ENCODE peak calls at places on chromosome 2, in ten cellular contexts. Y is H9; F is activated T-cell treated with anti-CD3 and anti-CD28 coated beads for 4 hours; V is vagina; U is nucleus accumbens; W is activated CD8-positive, alpha-beta memory T cell treated with anti-CD3 and anti-CD28 coated beads for 24 hours; H is iPS DF 6.9; I is kidney glomerular epithelial cell; J is A172; C is WTC11. O is an unnamed sample.

GRCh38 chr2:240143801-240144648 is 3.6 kb upstream of the OTOS start:
- DNase-seq in Y (peak), F (peak), V (no peak), U (peak), W (peak), H (peak), I (peak), J (peak), C (peak), O (peak)

GRCh38 chr2:96099861-96100798 is 16.2 kb downstream of the ADRA2B start:
- DNase-seq in Y (peak), F (no peak), V (no peak), U (no peak), W (peak), H (no peak), I (no peak), J (no peak), C (peak), O (no peak)

GRCh38 chr2:75102011-75102410 is 97.3 kb downstream of the TACR1 start:
- DNase-seq in Y (no peak), F (no peak), V (no peak), U (no peak), W (no peak), H (no peak), I (no peak), J (no peak), C (no peak), O (no peak)

GRCh38 chr2:239516286-239516953 is 115.6 kb upstream of the HDAC4 start:
- DNase-seq in Y (no peak), F (no peak), V (no peak), U (no peak), W (no peak), H (no peak), I (no peak), J (no peak), C (no peak), O (no peak)

GRCh38 chr2:238743243-238744068 is 104.4 kb upstream of the TWIST2 start:
- DNase-seq in Y (no peak), F (no peak), V (peak), U (no peak), W (no peak), H (no peak), I (no peak), J (peak), C (no peak), O (no peak)

GRCh38 chr2:27042985-27043634 is 8.4 kb upstream of the AGBL5 start:
- DNase-seq in Y (no peak), F (no peak), V (no peak), U (no peak), W (no peak), H (no peak), I (no peak), J (peak), C (no peak), O (no peak)

GRCh38 chr2:85326406-85326945 is 1.3 kb downstream of the TGOLN2 start:
- DNase-seq in Y (no peak), F (peak), V (no peak), U (no peak), W (peak), H (no peak), I (no peak), J (no peak), C (no peak), O (no peak)

GRCh38 chr2:239329972-239330572 is 70.7 kb downstream of the HDAC4 start:
- DNase-seq in Y (no peak), F (no peak), V (peak), U (no peak), W (peak), H (no peak), I (no peak), J (no peak), C (no peak), O (no peak)

GRCh38 chr2:31513553-31513952 is 67.2 kb downstream of the SRD5A2 start:
- DNase-seq in Y (no peak), F (no peak), V (no peak), U (no peak), W (no peak), H (no peak), I (no peak), J (no peak), C (no peak), O (no peak)

GRCh38 chr2:193141-193552 is 70.7 kb downstream of the SH3YL1 start:
- DNase-seq in Y (no peak), F (no peak), V (no peak), U (no peak), W (peak), H (no peak), I (no peak), J (no peak), C (no peak), O (peak)

GRCh38 chr2:175253871-175254270 is 72.4 kb upstream of the ATP5MC3 start:
- DNase-seq in Y (no peak), F (no peak), V (no peak), U (no peak), W (no peak), H (no peak), I (no peak), J (no peak), C (no peak), O (no peak)

GRCh38 chr2:119696494-119697030 is 17.6 kb downstream of the TMEM177 start:
- DNase-seq in Y (no peak), F (no peak), V (no peak), U (no peak), W (no peak), H (no peak), I (no peak), J (no peak), C (no peak), O (no peak)

GRCh38 chr2:39996653-39997080 is 217.6 kb upstream of the THUMPD2 start:
- DNase-seq in Y (no peak), F (no peak), V (no peak), U (no peak), W (no peak), H (no peak), I (peak), J (peak), C (no peak), O (peak)

GRCh38 chr2:132811148-132811915 is 141.3 kb upstream of the LYPD1 start:
- DNase-seq in Y (no peak), F (no peak), V (no peak), U (no peak), W (no peak), H (no peak), I (no peak), J (no peak), C (no peak), O (no peak)

GRCh38 chr2:217440000-217440399 is 562.8 kb downstream of the TNS1 start:
- DNase-seq in Y (no peak), F (no peak), V (no peak), U (no peak), W (no peak), H (no peak), I (no peak), J (no peak), C (no peak), O (peak)

GRCh38 chr2:170236639-170237037 is 58.7 kb downstream of the MYO3B start:
- DNase-seq in Y (no peak), F (no peak), V (no peak), U (no peak), W (no peak), H (no peak), I (no peak), J (no peak), C (no peak), O (no peak)

GRCh38 chr2:64606495-64607363 is 47.0 kb downstream of the SERTAD2 start:
- DNase-seq in Y (peak), F (peak), V (no peak), U (peak), W (peak), H (no peak), I (no peak), J (peak), C (peak), O (peak)

GRCh38 chr2:178641498-178641897 is 161.2 kb downstream of the PLEKHA3 start:
- DNase-seq in Y (no peak), F (no peak), V (no peak), U (no peak), W (no peak), H (no peak), I (no peak), J (no peak), C (no peak), O (no peak)

GRCh38 chr2:119760237-119760807 is 600 bp downstream of the PTPN4 start:
- DNase-seq in Y (peak), F (peak), V (no peak), U (no peak), W (no peak), H (no peak), I (no peak), J (peak), C (no peak), O (no peak)

GRCh38 chr2:237715459-237715947 is 83.1 kb upstream of the RBM44 start:
- DNase-seq in Y (peak), F (no peak), V (peak), U (no peak), W (no peak), H (no peak), I (peak), J (no peak), C (no peak), O (peak)

GRCh38 chr2:68767031-68767961 is 32.7 kb downstream of the ARHGAP25 start:
- DNase-seq in Y (no peak), F (no peak), V (no peak), U (no peak), W (peak), H (no peak), I (no peak), J (no peak), C (no peak), O (no peak)

GRCh38 chr2:231672617-231673347 is 35.5 kb upstream of the PTMA start:
- DNase-seq in Y (peak), F (no peak), V (no peak), U (no peak), W (no peak), H (no peak), I (peak), J (peak), C (peak), O (no peak)

GRCh38 chr2:499726-500125 is 177.5 kb downstream of the TMEM18 start:
- DNase-seq in Y (no peak), F (no peak), V (peak), U (no peak), W (no peak), H (no peak), I (no peak), J (no peak), C (no peak), O (no peak)

GRCh38 chr2:70418514-70418913 is 116.6 kb upstream of the FAM136A start:
- DNase-seq in Y (no peak), F (no peak), V (no peak), U (no peak), W (no peak), H (no peak), I (no peak), J (no peak), C (no peak), O (no peak)

GRCh38 chr2:128573116-128573515 is 254.4 kb upstream of the HS6ST1 start:
- DNase-seq in Y (no peak), F (no peak), V (peak), U (no peak), W (no peak), H (no peak), I (no peak), J (no peak), C (no peak), O (no peak)

GRCh38 chr2:99169534-99169933 is 11.3 kb downstream of the MITD1 start:
- DNase-seq in Y (no peak), F (no peak), V (no peak), U (no peak), W (no peak), H (no peak), I (no peak), J (no peak), C (no peak), O (no peak)